ENCODE peak calls at places on chromosomes 6 and 20, in eight cellular contexts. One of them, this sample, is unnamed.

GRCh38 chr6:74434165-74434564 is 738.2 kb downstream of the CD109 start:
- DNase-seq in colonic mucosa: no peak
- DNase-seq in neural progenitor cell: no peak
- DNase-seq in ascending aorta: no peak
- DNase-seq in breast epithelium: no peak
- DNase-seq in upper lobe of left lung: no peak
- DNase-seq in right atrium auricular region: no peak
- DNase-seq in pancreas: no peak
- DNase-seq in this sample: no peak

GRCh38 chr20:44056010-44056698 is 130.8 kb downstream of the JPH2 start:
- DNase-seq in colonic mucosa: no peak
- DNase-seq in neural progenitor cell: peak; percentile 72
- DNase-seq in ascending aorta: no peak
- DNase-seq in breast epithelium: peak; percentile 13
- DNase-seq in upper lobe of left lung: no peak
- DNase-seq in right atrium auricular region: peak; percentile 58
- DNase-seq in pancreas: no peak
- DNase-seq in this sample: peak; percentile 71

GRCh38 chr6:6285679-6286078 is 34.8 kb downstream of the F13A1 start:
- DNase-seq in colonic mucosa: no peak
- DNase-seq in neural progenitor cell: no peak
- DNase-seq in ascending aorta: no peak
- DNase-seq in breast epithelium: no peak
- DNase-seq in upper lobe of left lung: no peak
- DNase-seq in right atrium auricular region: no peak
- DNase-seq in pancreas: no peak
- DNase-seq in this sample: no peak

GRCh38 chr20:63287697-63288580 is 5.0 kb upstream of the COL20A1 start:
- DNase-seq in colonic mucosa: no peak
- DNase-seq in neural progenitor cell: no peak
- DNase-seq in ascending aorta: no peak
- DNase-seq in breast epithelium: no peak
- DNase-seq in upper lobe of left lung: peak; percentile 83
- DNase-seq in right atrium auricular region: no peak
- DNase-seq in pancreas: peak; percentile 31
- DNase-seq in this sample: no peak

GRCh38 chr6:41561931-41562632 is 15.9 kb downstream of the FOXP4 start:
- DNase-seq in colonic mucosa: no peak
- DNase-seq in neural progenitor cell: no peak
- DNase-seq in ascending aorta: no peak
- DNase-seq in breast epithelium: no peak
- DNase-seq in upper lobe of left lung: no peak
- DNase-seq in right atrium auricular region: no peak
- DNase-seq in pancreas: peak; percentile 32
- DNase-seq in this sample: no peak

GRCh38 chr6:154865291-154865690 is 129.8 kb upstream of the TIAM2 start:
- DNase-seq in colonic mucosa: no peak
- DNase-seq in neural progenitor cell: no peak
- DNase-seq in ascending aorta: no peak
- DNase-seq in breast epithelium: no peak
- DNase-seq in upper lobe of left lung: no peak
- DNase-seq in right atrium auricular region: no peak
- DNase-seq in pancreas: no peak
- DNase-seq in this sample: peak; percentile 40

GRCh38 chr6:14502551-14502950 is 385.0 kb downstream of the CD83 start:
- DNase-seq in colonic mucosa: no peak
- DNase-seq in neural progenitor cell: no peak
- DNase-seq in ascending aorta: no peak
- DNase-seq in breast epithelium: no peak
- DNase-seq in upper lobe of left lung: no peak
- DNase-seq in right atrium auricular region: no peak
- DNase-seq in pancreas: no peak
- DNase-seq in this sample: peak; percentile 21

GRCh38 chr6:163391983-163392382 is 22.5 kb upstream of the QKI start:
- DNase-seq in colonic mucosa: no peak
- DNase-seq in neural progenitor cell: no peak
- DNase-seq in ascending aorta: no peak
- DNase-seq in breast epithelium: no peak
- DNase-seq in upper lobe of left lung: no peak
- DNase-seq in right atrium auricular region: no peak
- DNase-seq in pancreas: no peak
- DNase-seq in this sample: no peak

GRCh38 chr6:13508711-13509705 is 21.6 kb upstream of the GFOD1 start:
- DNase-seq in colonic mucosa: peak; percentile 11
- DNase-seq in neural progenitor cell: no peak
- DNase-seq in ascending aorta: peak; percentile 56
- DNase-seq in breast epithelium: no peak
- DNase-seq in upper lobe of left lung: no peak
- DNase-seq in right atrium auricular region: no peak
- DNase-seq in pancreas: no peak
- DNase-seq in this sample: no peak

GRCh38 chr6:10210052-10210451 is 204.8 kb downstream of the TFAP2A start:
- DNase-seq in colonic mucosa: no peak
- DNase-seq in neural progenitor cell: no peak
- DNase-seq in ascending aorta: no peak
- DNase-seq in breast epithelium: no peak
- DNase-seq in upper lobe of left lung: no peak
- DNase-seq in right atrium auricular region: no peak
- DNase-seq in pancreas: no peak
- DNase-seq in this sample: no peak

GRCh38 chr6:5557506-5557905 is 296.2 kb downstream of the FARS2 start:
- DNase-seq in colonic mucosa: no peak
- DNase-seq in neural progenitor cell: no peak
- DNase-seq in ascending aorta: no peak
- DNase-seq in breast epithelium: no peak
- DNase-seq in upper lobe of left lung: no peak
- DNase-seq in right atrium auricular region: no peak
- DNase-seq in pancreas: no peak
- DNase-seq in this sample: no peak

GRCh38 chr20:56766528-56766927 is 137.4 kb downstream of the TFAP2C start:
- DNase-seq in colonic mucosa: no peak
- DNase-seq in neural progenitor cell: no peak
- DNase-seq in ascending aorta: no peak
- DNase-seq in breast epithelium: no peak
- DNase-seq in upper lobe of left lung: no peak
- DNase-seq in right atrium auricular region: no peak
- DNase-seq in pancreas: no peak
- DNase-seq in this sample: no peak

GRCh38 chr6:25710287-25710686 is 44.3 kb upstream of the SLC17A4 start:
- DNase-seq in colonic mucosa: no peak
- DNase-seq in neural progenitor cell: no peak
- DNase-seq in ascending aorta: no peak
- DNase-seq in breast epithelium: no peak
- DNase-seq in upper lobe of left lung: no peak
- DNase-seq in right atrium auricular region: no peak
- DNase-seq in pancreas: no peak
- DNase-seq in this sample: no peak

GRCh38 chr6:33207569-33208088 is 671 bp upstream of the RING1 start:
- DNase-seq in colonic mucosa: peak; percentile 64
- DNase-seq in neural progenitor cell: peak; percentile 74
- DNase-seq in ascending aorta: peak; percentile 82
- DNase-seq in breast epithelium: peak; percentile 69
- DNase-seq in upper lobe of left lung: peak; percentile 90
- DNase-seq in right atrium auricular region: no peak
- DNase-seq in pancreas: peak; percentile 68
- DNase-seq in this sample: peak; percentile 63

GRCh38 chr6:70738028-70738427 is 70.3 kb downstream of the SMAP1 start:
- DNase-seq in colonic mucosa: no peak
- DNase-seq in neural progenitor cell: no peak
- DNase-seq in ascending aorta: no peak
- DNase-seq in breast epithelium: no peak
- DNase-seq in upper lobe of left lung: no peak
- DNase-seq in right atrium auricular region: no peak
- DNase-seq in pancreas: no peak
- DNase-seq in this sample: no peak

GRCh38 chr6:70739534-70739933 is 71.9 kb downstream of the SMAP1 start:
- DNase-seq in colonic mucosa: no peak
- DNase-seq in neural progenitor cell: no peak
- DNase-seq in ascending aorta: no peak
- DNase-seq in breast epithelium: no peak
- DNase-seq in upper lobe of left lung: no peak
- DNase-seq in right atrium auricular region: no peak
- DNase-seq in pancreas: no peak
- DNase-seq in this sample: no peak

GRCh38 chr6:70734979-70735378 is 67.3 kb downstream of the SMAP1 start:
- DNase-seq in colonic mucosa: no peak
- DNase-seq in neural progenitor cell: no peak
- DNase-seq in ascending aorta: no peak
- DNase-seq in breast epithelium: no peak
- DNase-seq in upper lobe of left lung: no peak
- DNase-seq in right atrium auricular region: no peak
- DNase-seq in pancreas: no peak
- DNase-seq in this sample: no peak

GRCh38 chr6:70734381-70734780 is 66.7 kb downstream of the SMAP1 start:
- DNase-seq in colonic mucosa: no peak
- DNase-seq in neural progenitor cell: no peak
- DNase-seq in ascending aorta: no peak
- DNase-seq in breast epithelium: no peak
- DNase-seq in upper lobe of left lung: peak; percentile 63
- DNase-seq in right atrium auricular region: no peak
- DNase-seq in pancreas: no peak
- DNase-seq in this sample: no peak

DNA sequence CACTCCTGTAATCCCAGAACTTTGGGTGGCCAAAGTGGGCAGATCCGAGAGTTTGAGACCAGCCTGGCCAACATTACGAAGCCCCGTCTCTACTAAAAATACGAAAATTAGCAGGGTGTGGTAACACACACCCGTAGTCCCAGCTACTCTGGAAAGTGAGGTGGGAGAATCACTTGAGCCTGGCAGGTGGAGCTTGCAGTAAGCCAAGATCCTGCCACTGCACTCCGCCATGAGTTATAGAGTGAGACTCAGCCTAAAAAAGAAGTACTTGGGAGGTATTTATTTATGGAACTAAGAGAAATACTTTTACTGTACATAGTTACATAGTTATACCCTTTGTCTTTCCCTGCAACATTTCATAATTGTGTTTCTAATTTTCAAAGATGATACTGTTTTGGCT is 67.8 kb downstream of the SMAP1 start:
- DNase-seq in colonic mucosa: no peak
- DNase-seq in neural progenitor cell: no peak
- DNase-seq in ascending aorta: no peak
- DNase-seq in breast epithelium: no peak
- DNase-seq in upper lobe of left lung: no peak
- DNase-seq in right atrium auricular region: no peak
- DNase-seq in pancreas: peak; percentile 36
- DNase-seq in this sample: no peak
- H3K36me3 ChIP-seq in colonic mucosa: no peaks in the 10 kb centered on the region
- H3K36me3 ChIP-seq in neural progenitor cell: peaks cover 8% of the 10 kb centered on the region
- H3K36me3 ChIP-seq in ascending aorta: peaks cover 8% of the 10 kb centered on the region
- H3K36me3 ChIP-seq in breast epithelium: no peaks in the 10 kb centered on the region
- H3K36me3 ChIP-seq in upper lobe of left lung: no peaks in the 10 kb centered on the region
- H3K36me3 ChIP-seq in right atrium auricular region: peaks cover 6% of the 10 kb centered on the region
- H3K36me3 ChIP-seq in pancreas: no peaks in the 10 kb centered on the region
- H3K36me3 ChIP-seq in this sample: no peaks in the 10 kb centered on the region

GRCh38 chr6:116393430-116393829 is 22.7 kb downstream of the DSE start:
- DNase-seq in colonic mucosa: no peak
- DNase-seq in neural progenitor cell: no peak
- DNase-seq in ascending aorta: no peak
- DNase-seq in breast epithelium: no peak
- DNase-seq in upper lobe of left lung: no peak
- DNase-seq in right atrium auricular region: no peak
- DNase-seq in pancreas: no peak
- DNase-seq in this sample: no peak
- TF ChIP-seq CTCF in colonic mucosa: no peak
- TF ChIP-seq CTCF in neural progenitor cell: no peak
- TF ChIP-seq CTCF in ascending aorta: no peak
- TF ChIP-seq CTCF in breast epithelium: no peak
- TF ChIP-seq CTCF in upper lobe of left lung: no peak
- TF ChIP-seq CTCF in right atrium auricular region: peak; percentile 30
- TF ChIP-seq CTCF in pancreas: no peak
- TF ChIP-seq CTCF in this sample: peak; percentile 20

GRCh38 chr6:4125500-4125899 is 9.9 kb downstream of the ECI2 start:
- DNase-seq in colonic mucosa: no peak
- DNase-seq in neural progenitor cell: no peak
- DNase-seq in ascending aorta: no peak
- DNase-seq in breast epithelium: no peak
- DNase-seq in upper lobe of left lung: no peak
- DNase-seq in right atrium auricular region: no peak
- DNase-seq in pancreas: no peak
- DNase-seq in this sample: peak; percentile 71
- H3K36me3 ChIP-seq in colonic mucosa: peaks cover 25% of the 10 kb centered on the region
- H3K36me3 ChIP-seq in neural progenitor cell: peaks cover 5% of the 10 kb centered on the region
- H3K36me3 ChIP-seq in ascending aorta: peaks cover 62% of the 10 kb centered on the region
- H3K36me3 ChIP-seq in breast epithelium: no peaks in the 10 kb centered on the region
- H3K36me3 ChIP-seq in upper lobe of left lung: no peaks in the 10 kb centered on the region
- H3K36me3 ChIP-seq in right atrium auricular region: peaks cover 94% of the 10 kb centered on the region
- H3K36me3 ChIP-seq in pancreas: peaks cover 16% of the 10 kb centered on the region
- H3K36me3 ChIP-seq in this sample: peaks cover 56% of the 10 kb centered on the region

GRCh38 chr6:149823013-149823412 is 41.1 kb downstream of the LRP11 start:
- DNase-seq in colonic mucosa: no peak
- DNase-seq in neural progenitor cell: no peak
- DNase-seq in ascending aorta: no peak
- DNase-seq in breast epithelium: no peak
- DNase-seq in upper lobe of left lung: no peak
- DNase-seq in right atrium auricular region: no peak
- DNase-seq in pancreas: no peak
- DNase-seq in this sample: no peak
- TF ChIP-seq CTCF in colonic mucosa: no peak
- TF ChIP-seq CTCF in neural progenitor cell: peak; percentile 29
- TF ChIP-seq CTCF in ascending aorta: no peak
- TF ChIP-seq CTCF in breast epithelium: no peak
- TF ChIP-seq CTCF in upper lobe of left lung: no peak
- TF ChIP-seq CTCF in right atrium auricular region: no peak
- TF ChIP-seq CTCF in pancreas: no peak
- TF ChIP-seq CTCF in this sample: no peak

DNA sequence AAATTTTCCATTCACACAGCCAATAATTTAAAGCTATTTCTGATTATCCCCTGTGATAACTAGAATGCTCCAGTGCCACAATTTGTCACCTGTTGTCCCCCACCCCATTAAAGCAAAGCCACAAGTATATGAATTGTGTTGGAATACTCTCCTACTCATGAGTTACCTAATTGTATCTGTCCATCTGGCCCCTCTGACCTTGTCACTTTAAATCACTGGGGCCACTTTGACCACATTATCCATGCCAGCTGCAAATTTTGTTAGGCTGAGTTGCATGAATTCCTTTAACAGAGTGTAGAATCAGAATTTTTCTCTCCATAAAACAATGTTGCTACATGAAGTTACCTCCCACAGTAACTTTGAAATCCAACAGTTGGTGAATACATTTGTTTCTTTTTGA is 204.6 kb downstream of the MEI4 start:
- DNase-seq in colonic mucosa: no peak
- DNase-seq in neural progenitor cell: no peak
- DNase-seq in ascending aorta: no peak
- DNase-seq in breast epithelium: no peak
- DNase-seq in upper lobe of left lung: no peak
- DNase-seq in right atrium auricular region: no peak
- DNase-seq in pancreas: no peak
- DNase-seq in this sample: no peak
- H3K36me3 ChIP-seq in colonic mucosa: no peaks in the 10 kb centered on the region
- H3K36me3 ChIP-seq in neural progenitor cell: no peaks in the 10 kb centered on the region
- H3K36me3 ChIP-seq in ascending aorta: no peaks in the 10 kb centered on the region
- H3K36me3 ChIP-seq in breast epithelium: no peaks in the 10 kb centered on the region
- H3K36me3 ChIP-seq in upper lobe of left lung: no peaks in the 10 kb centered on the region
- H3K36me3 ChIP-seq in right atrium auricular region: no peaks in the 10 kb centered on the region
- H3K36me3 ChIP-seq in pancreas: no peaks in the 10 kb centered on the region
- H3K36me3 ChIP-seq in this sample: no peaks in the 10 kb centered on the region

This sample was measured in cardiac muscle cell.